ENCODE peak calls at places on chromosomes 2 and 18, in seven cellular contexts. One of them, this sample, is unnamed.

GRCh38 chr2:234218261-234219180 is 168.0 kb downstream of the SPP2 start:
- DNase-seq in stimulated activated CD4-positive, alpha-beta T cell treated with anti-CD3 and anti-CD28 coated beads, Interleukin-1b, Interleukin-23, amount 100 ng/mL, for 24 hours: no peak
- DNase-seq in GM06990: no peak
- DNase-seq in HL-60: no peak
- DNase-seq in HT1080: no peak
- DNase-seq in activated CD8-positive, alpha-beta memory T cell treated with anti-CD3 and anti-CD28 coated beads for 48 hours: no peak
- DNase-seq in NCI-H1092 treated with DMSO at 0.1 percent for 48 hours: no peak
- DNase-seq in this sample: no peak

GRCh38 chr2:42859006-42859552 is 66.7 kb upstream of the HAAO start:
- DNase-seq in stimulated activated CD4-positive, alpha-beta T cell treated with anti-CD3 and anti-CD28 coated beads, Interleukin-1b, Interleukin-23, amount 100 ng/mL, for 24 hours: peak
- DNase-seq in GM06990: no peak
- DNase-seq in HL-60: peak
- DNase-seq in HT1080: peak
- DNase-seq in activated CD8-positive, alpha-beta memory T cell treated with anti-CD3 and anti-CD28 coated beads for 48 hours: peak
- DNase-seq in NCI-H1092 treated with DMSO at 0.1 percent for 48 hours: peak
- DNase-seq in this sample: peak

GRCh38 chr2:34105015-34105767 is 506.1 kb upstream of the FAM98A start:
- DNase-seq in stimulated activated CD4-positive, alpha-beta T cell treated with anti-CD3 and anti-CD28 coated beads, Interleukin-1b, Interleukin-23, amount 100 ng/mL, for 24 hours: no peak
- DNase-seq in GM06990: no peak
- DNase-seq in HL-60: no peak
- DNase-seq in HT1080: peak
- DNase-seq in activated CD8-positive, alpha-beta memory T cell treated with anti-CD3 and anti-CD28 coated beads for 48 hours: no peak
- DNase-seq in NCI-H1092 treated with DMSO at 0.1 percent for 48 hours: no peak
- DNase-seq in this sample: no peak

GRCh38 chr2:26572589-26572988 is 68.6 kb downstream of the CIB4 start:
- DNase-seq in stimulated activated CD4-positive, alpha-beta T cell treated with anti-CD3 and anti-CD28 coated beads, Interleukin-1b, Interleukin-23, amount 100 ng/mL, for 24 hours: no peak
- DNase-seq in GM06990: no peak
- DNase-seq in HL-60: no peak
- DNase-seq in HT1080: no peak
- DNase-seq in activated CD8-positive, alpha-beta memory T cell treated with anti-CD3 and anti-CD28 coated beads for 48 hours: no peak
- DNase-seq in NCI-H1092 treated with DMSO at 0.1 percent for 48 hours: no peak
- DNase-seq in this sample: no peak

GRCh38 chr18:43651067-43651466 is 373.8 kb upstream of the SYT4 start:
- DNase-seq in stimulated activated CD4-positive, alpha-beta T cell treated with anti-CD3 and anti-CD28 coated beads, Interleukin-1b, Interleukin-23, amount 100 ng/mL, for 24 hours: no peak
- DNase-seq in GM06990: no peak
- DNase-seq in HL-60: no peak
- DNase-seq in HT1080: no peak
- DNase-seq in activated CD8-positive, alpha-beta memory T cell treated with anti-CD3 and anti-CD28 coated beads for 48 hours: no peak
- DNase-seq in NCI-H1092 treated with DMSO at 0.1 percent for 48 hours: no peak
- DNase-seq in this sample: no peak

GRCh38 chr2:195406886-195407603 is 250.0 kb upstream of the SLC39A10 start:
- DNase-seq in stimulated activated CD4-positive, alpha-beta T cell treated with anti-CD3 and anti-CD28 coated beads, Interleukin-1b, Interleukin-23, amount 100 ng/mL, for 24 hours: no peak
- DNase-seq in GM06990: peak
- DNase-seq in HL-60: no peak
- DNase-seq in HT1080: peak
- DNase-seq in activated CD8-positive, alpha-beta memory T cell treated with anti-CD3 and anti-CD28 coated beads for 48 hours: no peak
- DNase-seq in NCI-H1092 treated with DMSO at 0.1 percent for 48 hours: no peak
- DNase-seq in this sample: no peak

GRCh38 chr2:119704670-119705120 is 25.7 kb downstream of the TMEM177 start:
- DNase-seq in stimulated activated CD4-positive, alpha-beta T cell treated with anti-CD3 and anti-CD28 coated beads, Interleukin-1b, Interleukin-23, amount 100 ng/mL, for 24 hours: no peak
- DNase-seq in GM06990: no peak
- DNase-seq in HL-60: no peak
- DNase-seq in HT1080: peak
- DNase-seq in activated CD8-positive, alpha-beta memory T cell treated with anti-CD3 and anti-CD28 coated beads for 48 hours: no peak
- DNase-seq in NCI-H1092 treated with DMSO at 0.1 percent for 48 hours: no peak
- DNase-seq in this sample: no peak

GRCh38 chr18:27921904-27922541 is 254.9 kb downstream of the CDH2 start:
- DNase-seq in stimulated activated CD4-positive, alpha-beta T cell treated with anti-CD3 and anti-CD28 coated beads, Interleukin-1b, Interleukin-23, amount 100 ng/mL, for 24 hours: no peak
- DNase-seq in GM06990: no peak
- DNase-seq in HL-60: no peak
- DNase-seq in HT1080: peak
- DNase-seq in activated CD8-positive, alpha-beta memory T cell treated with anti-CD3 and anti-CD28 coated beads for 48 hours: no peak
- DNase-seq in NCI-H1092 treated with DMSO at 0.1 percent for 48 hours: no peak
- DNase-seq in this sample: no peak

GRCh38 chr2:235605306-235605998 is 111.6 kb downstream of the AGAP1 start:
- DNase-seq in stimulated activated CD4-positive, alpha-beta T cell treated with anti-CD3 and anti-CD28 coated beads, Interleukin-1b, Interleukin-23, amount 100 ng/mL, for 24 hours: no peak
- DNase-seq in GM06990: no peak
- DNase-seq in HL-60: no peak
- DNase-seq in HT1080: peak
- DNase-seq in activated CD8-positive, alpha-beta memory T cell treated with anti-CD3 and anti-CD28 coated beads for 48 hours: no peak
- DNase-seq in NCI-H1092 treated with DMSO at 0.1 percent for 48 hours: peak
- DNase-seq in this sample: no peak

GRCh38 chr2:182133195-182133891 is 147.7 kb downstream of the PPP1R1C start:
- DNase-seq in stimulated activated CD4-positive, alpha-beta T cell treated with anti-CD3 and anti-CD28 coated beads, Interleukin-1b, Interleukin-23, amount 100 ng/mL, for 24 hours: no peak
- DNase-seq in GM06990: no peak
- DNase-seq in HL-60: no peak
- DNase-seq in HT1080: peak
- DNase-seq in activated CD8-positive, alpha-beta memory T cell treated with anti-CD3 and anti-CD28 coated beads for 48 hours: no peak
- DNase-seq in NCI-H1092 treated with DMSO at 0.1 percent for 48 hours: no peak
- DNase-seq in this sample: no peak

GRCh38 chr2:237968048-237968862 is 1.4 kb downstream of the UBE2F start:
- DNase-seq in stimulated activated CD4-positive, alpha-beta T cell treated with anti-CD3 and anti-CD28 coated beads, Interleukin-1b, Interleukin-23, amount 100 ng/mL, for 24 hours: no peak
- DNase-seq in GM06990: peak
- DNase-seq in HL-60: peak
- DNase-seq in HT1080: no peak
- DNase-seq in activated CD8-positive, alpha-beta memory T cell treated with anti-CD3 and anti-CD28 coated beads for 48 hours: no peak
- DNase-seq in NCI-H1092 treated with DMSO at 0.1 percent for 48 hours: no peak
- DNase-seq in this sample: peak

GRCh38 chr18:79933765-79934164 is 17.7 kb downstream of the SLC66A2 start:
- DNase-seq in stimulated activated CD4-positive, alpha-beta T cell treated with anti-CD3 and anti-CD28 coated beads, Interleukin-1b, Interleukin-23, amount 100 ng/mL, for 24 hours: no peak
- DNase-seq in GM06990: no peak
- DNase-seq in HL-60: peak
- DNase-seq in HT1080: no peak
- DNase-seq in activated CD8-positive, alpha-beta memory T cell treated with anti-CD3 and anti-CD28 coated beads for 48 hours: no peak
- DNase-seq in NCI-H1092 treated with DMSO at 0.1 percent for 48 hours: no peak
- DNase-seq in this sample: no peak

GRCh38 chr2:217277646-217278048 is 417.8 kb upstream of the TNP1 start:
- DNase-seq in stimulated activated CD4-positive, alpha-beta T cell treated with anti-CD3 and anti-CD28 coated beads, Interleukin-1b, Interleukin-23, amount 100 ng/mL, for 24 hours: no peak
- DNase-seq in GM06990: no peak
- DNase-seq in HL-60: no peak
- DNase-seq in HT1080: peak
- DNase-seq in activated CD8-positive, alpha-beta memory T cell treated with anti-CD3 and anti-CD28 coated beads for 48 hours: no peak
- DNase-seq in NCI-H1092 treated with DMSO at 0.1 percent for 48 hours: no peak
- DNase-seq in this sample: no peak

GRCh38 chr2:96330407-96330806 is 5.2 kb upstream of the NCAPH start:
- DNase-seq in stimulated activated CD4-positive, alpha-beta T cell treated with anti-CD3 and anti-CD28 coated beads, Interleukin-1b, Interleukin-23, amount 100 ng/mL, for 24 hours: no peak
- DNase-seq in GM06990: no peak
- DNase-seq in HL-60: no peak
- DNase-seq in HT1080: peak
- DNase-seq in activated CD8-positive, alpha-beta memory T cell treated with anti-CD3 and anti-CD28 coated beads for 48 hours: no peak
- DNase-seq in NCI-H1092 treated with DMSO at 0.1 percent for 48 hours: no peak
- DNase-seq in this sample: no peak

GRCh38 chr2:42200534-42201227 is 31.5 kb downstream of the EML4 start:
- DNase-seq in stimulated activated CD4-positive, alpha-beta T cell treated with anti-CD3 and anti-CD28 coated beads, Interleukin-1b, Interleukin-23, amount 100 ng/mL, for 24 hours: no peak
- DNase-seq in GM06990: no peak
- DNase-seq in HL-60: no peak
- DNase-seq in HT1080: no peak
- DNase-seq in activated CD8-positive, alpha-beta memory T cell treated with anti-CD3 and anti-CD28 coated beads for 48 hours: no peak
- DNase-seq in NCI-H1092 treated with DMSO at 0.1 percent for 48 hours: no peak
- DNase-seq in this sample: no peak

GRCh38 chr2:13652531-13653313 is 936.0 kb downstream of the TRIB2 start:
- DNase-seq in stimulated activated CD4-positive, alpha-beta T cell treated with anti-CD3 and anti-CD28 coated beads, Interleukin-1b, Interleukin-23, amount 100 ng/mL, for 24 hours: no peak
- DNase-seq in GM06990: no peak
- DNase-seq in HL-60: no peak
- DNase-seq in HT1080: peak
- DNase-seq in activated CD8-positive, alpha-beta memory T cell treated with anti-CD3 and anti-CD28 coated beads for 48 hours: no peak
- DNase-seq in NCI-H1092 treated with DMSO at 0.1 percent for 48 hours: no peak
- DNase-seq in this sample: no peak

GRCh38 chr2:41853427-41854191 is 194.2 kb upstream of the PKDCC start:
- DNase-seq in stimulated activated CD4-positive, alpha-beta T cell treated with anti-CD3 and anti-CD28 coated beads, Interleukin-1b, Interleukin-23, amount 100 ng/mL, for 24 hours: no peak
- DNase-seq in GM06990: no peak
- DNase-seq in HL-60: peak
- DNase-seq in HT1080: peak
- DNase-seq in activated CD8-positive, alpha-beta memory T cell treated with anti-CD3 and anti-CD28 coated beads for 48 hours: no peak
- DNase-seq in NCI-H1092 treated with DMSO at 0.1 percent for 48 hours: peak
- DNase-seq in this sample: peak

GRCh38 chr2:66682476-66682875 is 247.6 kb downstream of the MEIS1 start:
- DNase-seq in stimulated activated CD4-positive, alpha-beta T cell treated with anti-CD3 and anti-CD28 coated beads, Interleukin-1b, Interleukin-23, amount 100 ng/mL, for 24 hours: no peak
- DNase-seq in GM06990: no peak
- DNase-seq in HL-60: no peak
- DNase-seq in HT1080: no peak
- DNase-seq in activated CD8-positive, alpha-beta memory T cell treated with anti-CD3 and anti-CD28 coated beads for 48 hours: no peak
- DNase-seq in NCI-H1092 treated with DMSO at 0.1 percent for 48 hours: no peak
- DNase-seq in this sample: no peak

GRCh38 chr18:44870631-44871502 is 190.2 kb downstream of the SETBP1 start:
- DNase-seq in stimulated activated CD4-positive, alpha-beta T cell treated with anti-CD3 and anti-CD28 coated beads, Interleukin-1b, Interleukin-23, amount 100 ng/mL, for 24 hours: no peak
- DNase-seq in GM06990: no peak
- DNase-seq in HL-60: no peak
- DNase-seq in HT1080: no peak
- DNase-seq in activated CD8-positive, alpha-beta memory T cell treated with anti-CD3 and anti-CD28 coated beads for 48 hours: no peak
- DNase-seq in NCI-H1092 treated with DMSO at 0.1 percent for 48 hours: no peak
- DNase-seq in this sample: no peak

GRCh38 chr18:832085-832681 is 20.1 kb upstream of the YES1 start:
- DNase-seq in stimulated activated CD4-positive, alpha-beta T cell treated with anti-CD3 and anti-CD28 coated beads, Interleukin-1b, Interleukin-23, amount 100 ng/mL, for 24 hours: no peak
- DNase-seq in GM06990: no peak
- DNase-seq in HL-60: peak
- DNase-seq in HT1080: no peak
- DNase-seq in activated CD8-positive, alpha-beta memory T cell treated with anti-CD3 and anti-CD28 coated beads for 48 hours: no peak
- DNase-seq in NCI-H1092 treated with DMSO at 0.1 percent for 48 hours: peak
- DNase-seq in this sample: no peak

GRCh38 chr2:22929998-22930397 is 455.0 kb upstream of the KLHL29 start:
- DNase-seq in stimulated activated CD4-positive, alpha-beta T cell treated with anti-CD3 and anti-CD28 coated beads, Interleukin-1b, Interleukin-23, amount 100 ng/mL, for 24 hours: no peak
- DNase-seq in GM06990: no peak
- DNase-seq in HL-60: no peak
- DNase-seq in HT1080: no peak
- DNase-seq in activated CD8-positive, alpha-beta memory T cell treated with anti-CD3 and anti-CD28 coated beads for 48 hours: no peak
- DNase-seq in NCI-H1092 treated with DMSO at 0.1 percent for 48 hours: no peak
- DNase-seq in this sample: no peak

GRCh38 chr2:86035883-86036789 is 69.5 kb downstream of the POLR1A start:
- DNase-seq in stimulated activated CD4-positive, alpha-beta T cell treated with anti-CD3 and anti-CD28 coated beads, Interleukin-1b, Interleukin-23, amount 100 ng/mL, for 24 hours: peak
- DNase-seq in GM06990: peak
- DNase-seq in HL-60: peak
- DNase-seq in HT1080: peak
- DNase-seq in activated CD8-positive, alpha-beta memory T cell treated with anti-CD3 and anti-CD28 coated beads for 48 hours: no peak
- DNase-seq in NCI-H1092 treated with DMSO at 0.1 percent for 48 hours: peak
- DNase-seq in this sample: peak

GRCh38 chr2:16625201-16625729 is 40.4 kb downstream of the CYRIA start:
- DNase-seq in stimulated activated CD4-positive, alpha-beta T cell treated with anti-CD3 and anti-CD28 coated beads, Interleukin-1b, Interleukin-23, amount 100 ng/mL, for 24 hours: no peak
- DNase-seq in GM06990: no peak
- DNase-seq in HL-60: peak
- DNase-seq in HT1080: no peak
- DNase-seq in activated CD8-positive, alpha-beta memory T cell treated with anti-CD3 and anti-CD28 coated beads for 48 hours: no peak
- DNase-seq in NCI-H1092 treated with DMSO at 0.1 percent for 48 hours: no peak
- DNase-seq in this sample: peak

GRCh38 chr2:65388626-65389390 is 43.6 kb downstream of the SPRED2 start:
- DNase-seq in stimulated activated CD4-positive, alpha-beta T cell treated with anti-CD3 and anti-CD28 coated beads, Interleukin-1b, Interleukin-23, amount 100 ng/mL, for 24 hours: no peak
- DNase-seq in GM06990: no peak
- DNase-seq in HL-60: no peak
- DNase-seq in HT1080: peak
- DNase-seq in activated CD8-positive, alpha-beta memory T cell treated with anti-CD3 and anti-CD28 coated beads for 48 hours: no peak
- DNase-seq in NCI-H1092 treated with DMSO at 0.1 percent for 48 hours: no peak
- DNase-seq in this sample: no peak

GRCh38 chr2:196449083-196449482 is 190.4 kb upstream of the CCDC150 start:
- DNase-seq in stimulated activated CD4-positive, alpha-beta T cell treated with anti-CD3 and anti-CD28 coated beads, Interleukin-1b, Interleukin-23, amount 100 ng/mL, for 24 hours: no peak
- DNase-seq in GM06990: peak
- DNase-seq in HL-60: no peak
- DNase-seq in HT1080: no peak
- DNase-seq in activated CD8-positive, alpha-beta memory T cell treated with anti-CD3 and anti-CD28 coated beads for 48 hours: no peak
- DNase-seq in NCI-H1092 treated with DMSO at 0.1 percent for 48 hours: no peak
- DNase-seq in this sample: no peak

GRCh38 chr2:99663641-99664040 is 173.8 kb upstream of the REV1 start:
- DNase-seq in stimulated activated CD4-positive, alpha-beta T cell treated with anti-CD3 and anti-CD28 coated beads, Interleukin-1b, Interleukin-23, amount 100 ng/mL, for 24 hours: no peak
- DNase-seq in GM06990: no peak
- DNase-seq in HL-60: no peak
- DNase-seq in HT1080: no peak
- DNase-seq in activated CD8-positive, alpha-beta memory T cell treated with anti-CD3 and anti-CD28 coated beads for 48 hours: no peak
- DNase-seq in NCI-H1092 treated with DMSO at 0.1 percent for 48 hours: no peak
- DNase-seq in this sample: no peak

GRCh38 chr2:68908392-68908970 is 37.3 kb upstream of the BMP10 start:
- DNase-seq in stimulated activated CD4-positive, alpha-beta T cell treated with anti-CD3 and anti-CD28 coated beads, Interleukin-1b, Interleukin-23, amount 100 ng/mL, for 24 hours: peak
- DNase-seq in GM06990: peak
- DNase-seq in HL-60: peak
- DNase-seq in HT1080: peak
- DNase-seq in activated CD8-positive, alpha-beta memory T cell treated with anti-CD3 and anti-CD28 coated beads for 48 hours: peak
- DNase-seq in NCI-H1092 treated with DMSO at 0.1 percent for 48 hours: no peak
- DNase-seq in this sample: peak